ENCODE peak calls at places on chromosomes 2 and 18, in six cellular contexts. C is AG10803, T is fibroblast of mammary gland, Y is left lung, V is fibroblast of pulmonary artery, R is cardiac fibroblast. N is an unnamed sample.

GRCh38 chr18:79242246-79242645 is 153.5 kb upstream of the NFATC1 start:
- DNase-seq in C (no peak), T (no peak), Y (no peak), V (no peak), R (no peak), N (no peak)

GRCh38 chr2:22027345-22028005 is 903.7 kb downstream of the TDRD15 start:
- DNase-seq in C (no peak), T (no peak), Y (no peak), V (no peak), R (no peak), N (no peak)

GRCh38 chr18:75213610-75214009 is 3.0 kb downstream of the TSHZ1 start:
- DNase-seq in C (peak), T (peak), Y (no peak), V (peak), R (peak), N (no peak)

GRCh38 chr2:191957996-191958860 is 111.3 kb upstream of the CAVIN2 start:
- DNase-seq in C (no peak), T (no peak), Y (no peak), V (no peak), R (peak), N (no peak)

GRCh38 chr18:48356909-48357631 is 52.1 kb downstream of the ZBTB7C start:
- DNase-seq in C (no peak), T (no peak), Y (no peak), V (no peak), R (no peak), N (no peak)

GRCh38 chr2:62603154-62603712 is 97.2 kb upstream of the TMEM17 start:
- DNase-seq in C (no peak), T (no peak), Y (no peak), V (no peak), R (no peak), N (no peak)

GRCh38 chr18:41038071-41038470 is 917.0 kb upstream of the PIK3C3 start:
- DNase-seq in C (no peak), T (no peak), Y (no peak), V (peak), R (peak), N (no peak)

GRCh38 chr2:40400336-40400953 is 51.4 kb downstream of the SLC8A1 start:
- DNase-seq in C (peak), T (peak), Y (no peak), V (peak), R (peak), N (no peak)

GRCh38 chr18:10850216-10850615 is 299.2 kb downstream of the PIEZO2 start:
- DNase-seq in C (no peak), T (no peak), Y (no peak), V (no peak), R (no peak), N (no peak)

GRCh38 chr2:12057436-12058166 is 311.2 kb downstream of the LPIN1 start:
- DNase-seq in C (no peak), T (no peak), Y (peak), V (no peak), R (no peak), N (peak)

GRCh38 chr2:159455330-159455918 is 160.9 kb downstream of the BAZ2B start:
- DNase-seq in C (no peak), T (peak), Y (no peak), V (no peak), R (peak), N (no peak)

GRCh38 chr18:39764848-39765247 is 2190.2 kb upstream of the PIK3C3 start:
- DNase-seq in C (no peak), T (no peak), Y (no peak), V (no peak), R (no peak), N (no peak)

GRCh38 chr2:163717993-163718680 is 17.7 kb downstream of the FIGN start:
- DNase-seq in C (no peak), T (no peak), Y (no peak), V (no peak), R (peak), N (no peak)

GRCh38 chr18:79139206-79139605 is 70.0 kb downstream of the ATP9B start:
- DNase-seq in C (peak), T (no peak), Y (no peak), V (no peak), R (peak), N (no peak)

GRCh38 chr2:215654177-215654850 is 218.4 kb upstream of the FN1 start:
- DNase-seq in C (peak), T (peak), Y (no peak), V (peak), R (peak), N (no peak)

GRCh38 chr2:120708944-120709607 is 26.6 kb upstream of the GLI2 start:
- DNase-seq in C (no peak), T (no peak), Y (no peak), V (no peak), R (no peak), N (no peak)

GRCh38 chr2:233413529-233414272 is 59.4 kb downstream of the DGKD start:
- DNase-seq in C (peak), T (peak), Y (peak), V (peak), R (peak), N (no peak)

GRCh38 chr2:56034258-56034657 is 110.7 kb upstream of the EFEMP1 start:
- DNase-seq in C (no peak), T (no peak), Y (no peak), V (no peak), R (no peak), N (no peak)

GRCh38 chr2:120305296-120305695 is 40.6 kb upstream of the INHBB start:
- DNase-seq in C (no peak), T (no peak), Y (no peak), V (peak), R (peak), N (no peak)

GRCh38 chr2:221994926-221995325 is 303.9 kb downstream of the PAX3 start:
- DNase-seq in C (no peak), T (no peak), Y (no peak), V (no peak), R (no peak), N (no peak)

GRCh38 chr18:43710135-43710534 is 432.8 kb upstream of the SYT4 start:
- DNase-seq in C (no peak), T (no peak), Y (no peak), V (no peak), R (no peak), N (no peak)

GRCh38 chr2:222613715-222614331 is 42.1 kb downstream of the FARSB start:
- DNase-seq in C (peak), T (peak), Y (no peak), V (peak), R (peak), N (no peak)

GRCh38 chr18:45755936-45756335 is 32.0 kb downstream of the SLC14A1 start:
- DNase-seq in C (peak), T (peak), Y (no peak), V (peak), R (peak), N (no peak)

GRCh38 chr18:77478619-77479018 is 229.0 kb downstream of the GALR1 start:
- DNase-seq in C (no peak), T (peak), Y (no peak), V (peak), R (peak), N (no peak)

GRCh38 chr2:21256006-21256405 is 132.2 kb downstream of the TDRD15 start:
- DNase-seq in C (no peak), T (no peak), Y (no peak), V (peak), R (peak), N (peak)

GRCh38 chr2:184031402-184032147 is 566.8 kb upstream of the ZNF804A start:
- DNase-seq in C (no peak), T (no peak), Y (no peak), V (no peak), R (no peak), N (no peak)
- TF ChIP-seq CTCF in C (no peak), T (no peak), Y (no peak), V (no peak), R (no peak), N (no peak)

GRCh38 chr18:12313530-12314245 is 5.6 kb downstream of the TUBB6 start:
- DNase-seq in C (no peak), T (no peak), Y (no peak), V (no peak), R (no peak), N (no peak)

GRCh38 chr18:12314586-12315305 is 6.7 kb downstream of the TUBB6 start:
- DNase-seq in C (no peak), T (no peak), Y (no peak), V (no peak), R (no peak), N (no peak)

GRCh38 chr18:12317664-12318333 is 9.8 kb downstream of the TUBB6 start:
- DNase-seq in C (peak), T (peak), Y (no peak), V (peak), R (peak), N (no peak)

GRCh38 chr18:12315911-12316310 is 7.9 kb downstream of the TUBB6 start:
- DNase-seq in C (no peak), T (no peak), Y (no peak), V (no peak), R (peak), N (no peak)

DNA sequence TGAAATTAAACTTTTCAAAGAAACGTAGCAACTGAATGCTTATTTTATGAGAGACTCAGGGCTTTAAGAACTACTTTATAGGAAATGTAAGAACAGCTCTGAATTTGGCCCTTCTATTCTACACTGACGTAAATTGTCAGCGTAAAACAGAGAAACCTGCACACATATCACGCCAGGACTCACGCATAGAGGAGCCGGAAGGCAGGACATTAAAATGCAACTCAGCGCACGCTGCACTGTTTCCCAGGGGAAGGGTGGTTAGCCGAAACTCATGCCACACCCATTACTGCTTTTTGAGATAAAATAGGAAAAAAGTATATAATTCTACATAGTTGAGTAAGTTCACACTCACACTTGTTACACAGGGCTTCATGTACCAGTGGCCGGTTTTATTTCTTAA is 7.4 kb downstream of the TUBB6 start:
- DNase-seq in C (no peak), T (peak), Y (no peak), V (no peak), R (peak), N (no peak)
- H3K4me3 ChIP-seq in C (peak), T (no peak), Y (no peak), V (no peak), R (no peak), N (peak)

DNA sequence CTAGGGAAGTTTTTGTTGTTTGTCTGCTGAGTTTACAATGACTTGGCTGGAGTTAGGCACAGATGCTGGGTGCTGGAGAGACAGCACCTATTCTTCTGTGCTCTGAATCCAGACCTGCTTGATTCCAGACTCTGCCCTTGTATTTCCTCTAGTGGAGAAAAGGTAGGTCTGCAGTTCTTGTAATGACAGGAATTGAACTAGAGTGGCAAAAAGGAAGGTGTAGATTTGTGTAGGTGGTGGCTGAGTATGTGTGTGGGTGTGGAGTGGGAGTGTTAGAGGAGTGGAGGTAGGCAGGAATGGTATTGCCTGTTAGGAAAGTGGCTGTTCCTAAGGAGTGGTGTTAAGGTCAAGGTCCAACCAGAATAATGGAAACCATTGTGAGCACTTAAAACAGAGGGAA is 71.9 kb upstream of the LYPD6 start:
- DNase-seq in C (no peak), T (no peak), Y (no peak), V (no peak), R (no peak), N (no peak)
- TF ChIP-seq CTCF in C (peak), T (no peak), Y (no peak), V (no peak), R (no peak), N (no peak)

GRCh38 chr18:35504996-35505395 is 7.2 kb upstream of the INO80C start:
- DNase-seq in C (no peak), T (no peak), Y (no peak), V (no peak), R (no peak), N (no peak)
- H3K4me3 ChIP-seq in C (no peak), T (no peak), Y (no peak), V (no peak), R (no peak), N (no peak)

DNA sequence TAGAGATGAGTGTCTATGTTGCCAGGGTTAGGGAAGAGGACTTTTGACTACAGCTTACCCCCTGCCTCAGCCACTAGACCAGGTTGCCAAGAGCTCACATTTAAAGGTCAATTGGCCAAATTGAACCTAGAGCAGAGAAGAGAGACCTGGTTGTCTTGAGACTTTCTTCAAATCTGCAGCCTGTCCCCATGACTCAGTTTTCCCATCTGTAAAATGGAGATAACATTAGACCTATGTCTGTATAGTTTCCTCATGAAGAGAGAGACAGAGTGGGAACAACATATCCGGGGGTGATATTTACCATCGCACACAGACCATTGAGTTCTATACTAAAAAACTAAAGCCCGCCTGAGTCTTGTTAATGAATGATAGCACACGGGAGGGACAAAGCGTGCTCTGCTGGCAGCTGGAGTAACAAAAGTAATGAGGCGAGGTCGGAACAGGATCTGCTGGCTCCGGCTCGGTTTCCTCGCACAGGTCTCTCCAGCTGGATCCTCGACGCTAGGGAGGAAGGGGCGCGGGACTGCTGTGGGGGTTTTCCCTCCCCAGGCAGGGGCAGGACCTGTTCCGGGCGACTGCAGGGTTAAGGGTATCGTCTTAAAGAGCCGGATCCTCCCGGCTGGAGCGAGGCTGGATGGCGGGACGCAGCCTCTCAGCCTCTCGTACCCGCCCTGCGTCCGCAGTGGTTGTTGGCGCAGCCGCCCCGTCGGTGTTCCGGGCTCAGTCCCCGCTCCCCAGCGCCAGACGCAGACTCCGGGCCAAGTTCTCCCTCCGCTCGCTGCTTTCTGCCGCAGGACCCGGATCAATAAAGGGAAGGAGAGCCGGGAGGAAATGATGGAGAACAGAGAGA is 1.4 kb upstream of the LIPG start:
- DNase-seq in C (no peak), T (peak), Y (no peak), V (no peak), R (peak), N (no peak)
- TF ChIP-seq CTCF in C (no peak), T (no peak), Y (no peak), V (no peak), R (no peak), N (no peak)

DNA sequence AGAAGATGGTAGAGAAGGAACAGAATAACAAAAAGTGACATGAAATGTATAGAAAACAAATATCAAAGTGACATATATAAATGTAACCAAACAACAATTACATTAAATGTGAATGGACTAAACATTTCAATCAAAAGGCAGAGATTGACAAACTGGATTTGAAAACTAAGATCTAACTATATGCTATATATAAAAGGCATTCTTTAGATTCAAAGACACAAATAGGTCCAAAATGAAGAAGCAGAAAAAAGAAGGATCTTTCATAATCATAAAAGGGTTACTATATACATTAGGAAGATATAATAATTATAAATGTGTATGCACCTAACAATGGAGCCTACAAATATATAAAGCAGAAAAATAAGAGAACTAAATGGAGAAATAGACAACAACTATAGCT is 183.7 kb downstream of the METTL4 start:
- DNase-seq in C (no peak), T (no peak), Y (no peak), V (no peak), R (no peak), N (no peak)
- H3K4me3 ChIP-seq in C (no peak), T (no peak), Y (no peak), V (no peak), R (no peak), N (no peak)

GRCh38 chr2:202112041-202112440 is 39.0 kb downstream of the KIAA2012 start:
- DNase-seq in C (no peak), T (no peak), Y (no peak), V (no peak), R (no peak), N (no peak)

GRCh38 chr2:202113571-202114142 is 40.6 kb downstream of the KIAA2012 start:
- DNase-seq in C (peak), T (peak), Y (no peak), V (no peak), R (no peak), N (no peak)

GRCh38 chr2:202108345-202108744 is 35.3 kb downstream of the KIAA2012 start:
- DNase-seq in C (no peak), T (no peak), Y (no peak), V (no peak), R (no peak), N (no peak)

GRCh38 chr2:202109139-202109736 is 36.2 kb downstream of the KIAA2012 start:
- DNase-seq in C (no peak), T (no peak), Y (no peak), V (no peak), R (no peak), N (no peak)

GRCh38 chr2:202109737-202110184 is 36.7 kb downstream of the KIAA2012 start:
- DNase-seq in C (peak), T (peak), Y (no peak), V (peak), R (peak), N (peak)
- TF ChIP-seq CTCF in C (no peak), T (no peak), Y (no peak), V (no peak), R (no peak), N (no peak)